ENCODE peak calls at places on chromosomes 7 and 10, in seven cellular contexts. V is WTC11, S is HFFc6, B is transverse colon, L is right atrium auricular region, O is colonic mucosa, X is psoas muscle. W is an unnamed sample.

GRCh38 chr7:153381275-153382119 is 621.9 kb downstream of the ACTR3B start:
- DNase-seq in V (peak), S (no peak), B (peak), L (peak), O (no peak), X (peak), W (no peak)

GRCh38 chr7:11931306-11931705 is 99.3 kb upstream of the THSD7A start:
- DNase-seq in V (no peak), S (no peak), B (no peak), L (no peak), O (no peak), X (no peak), W (no peak)

GRCh38 chr10:13268310-13268709 is 31.6 kb downstream of the PHYH start:
- DNase-seq in V (no peak), S (no peak), B (no peak), L (no peak), O (no peak), X (no peak), W (no peak)

GRCh38 chr10:42975005-42975493 is 101.8 kb upstream of the RET start:
- DNase-seq in V (peak), S (no peak), B (no peak), L (no peak), O (no peak), X (peak), W (no peak)

GRCh38 chr7:90320801-90321494 is at the start of gene FAM237B:
- DNase-seq in V (peak), S (no peak), B (no peak), L (no peak), O (no peak), X (no peak), W (no peak)

GRCh38 chr10:66822801-66823200 is 103.0 kb upstream of the LRRTM3 start:
- DNase-seq in V (peak), S (no peak), B (peak), L (no peak), O (peak), X (no peak), W (no peak)

GRCh38 chr7:40644454-40645188 is 509.8 kb downstream of the SUGCT start:
- DNase-seq in V (no peak), S (no peak), B (no peak), L (no peak), O (no peak), X (no peak), W (no peak)

GRCh38 chr10:78222096-78222790 is 188.6 kb downstream of the RPS24 start:
- DNase-seq in V (no peak), S (no peak), B (no peak), L (no peak), O (no peak), X (no peak), W (no peak)

GRCh38 chr7:136134503-136134902 is 157.3 kb upstream of the MTPN start:
- DNase-seq in V (no peak), S (no peak), B (no peak), L (no peak), O (no peak), X (no peak), W (peak)

GRCh38 chr7:18040196-18040595 is 12.6 kb upstream of the PRPS1L1 start:
- DNase-seq in V (no peak), S (peak), B (no peak), L (no peak), O (no peak), X (no peak), W (no peak)

GRCh38 chr7:134527979-134528371 is 608 bp downstream of the AKR1B10 start:
- DNase-seq in V (no peak), S (peak), B (no peak), L (no peak), O (no peak), X (peak), W (no peak)

GRCh38 chr10:32104181-32104580 is 48.0 kb upstream of the KIF5B start:
- DNase-seq in V (no peak), S (no peak), B (no peak), L (no peak), O (no peak), X (no peak), W (no peak)

GRCh38 chr7:130141161-130141857 is 63.9 kb downstream of the TMEM209 start:
- DNase-seq in V (peak), S (peak), B (peak), L (peak), O (peak), X (peak), W (no peak)

GRCh38 chr10:12346707-12347106 is 2.6 kb upstream of the CAMK1D start:
- DNase-seq in V (no peak), S (no peak), B (no peak), L (no peak), O (no peak), X (no peak), W (no peak)

GRCh38 chr7:139034336-139034735 is 1.5 kb downstream of the ZC3HAV1L start:
- DNase-seq in V (no peak), S (peak), B (no peak), L (no peak), O (no peak), X (no peak), W (no peak)

GRCh38 chr10:34985146-34985545 is 105.0 kb downstream of the CUL2 start:
- DNase-seq in V (no peak), S (no peak), B (no peak), L (no peak), O (no peak), X (no peak), W (no peak)

GRCh38 chr7:114502454-114503254 is 88.0 kb downstream of the FOXP2 start:
- DNase-seq in V (no peak), S (no peak), B (no peak), L (no peak), O (peak), X (no peak), W (no peak)

GRCh38 chr7:114986805-114987204 is 64.9 kb downstream of the MDFIC start:
- DNase-seq in V (no peak), S (peak), B (no peak), L (no peak), O (no peak), X (no peak), W (no peak)

GRCh38 chr10:60760711-60761210 is 17.5 kb upstream of the CDK1 start:
- DNase-seq in V (no peak), S (no peak), B (no peak), L (no peak), O (no peak), X (no peak), W (no peak)

GRCh38 chr7:155584763-155585531 is 38.6 kb upstream of the CNPY1 start:
- DNase-seq in V (no peak), S (peak), B (peak), L (no peak), O (no peak), X (no peak), W (no peak)

GRCh38 chr7:8922726-8923125 is 489.3 kb downstream of the NXPH1 start:
- DNase-seq in V (no peak), S (no peak), B (no peak), L (no peak), O (no peak), X (no peak), W (no peak)

GRCh38 chr7:36650766-36651310 is 73.5 kb downstream of the AOAH start:
- DNase-seq in V (no peak), S (no peak), B (no peak), L (no peak), O (peak), X (no peak), W (no peak)

GRCh38 chr10:125091891-125092290 is 68.5 kb downstream of the CTBP2 start:
- DNase-seq in V (no peak), S (peak), B (no peak), L (no peak), O (no peak), X (no peak), W (no peak)

GRCh38 chr7:17233643-17234397 is 64.6 kb upstream of the AHR start:
- DNase-seq in V (no peak), S (peak), B (no peak), L (no peak), O (no peak), X (no peak), W (no peak)

GRCh38 chr10:73743905-73744689 is at the start of gene SEC24C:
- DNase-seq in V (peak), S (peak), B (peak), L (peak), O (peak), X (peak), W (peak)

GRCh38 chr7:23467731-23468720 is 2.3 kb downstream of the IGF2BP3 start:
- DNase-seq in V (peak), S (peak), B (peak), L (no peak), O (no peak), X (no peak), W (peak)

GRCh38 chr10:57694956-57695605 is 572.6 kb downstream of the IPMK start:
- DNase-seq in V (no peak), S (peak), B (no peak), L (no peak), O (no peak), X (no peak), W (no peak)

GRCh38 chr7:30505174-30505697 is 607 bp upstream of the GGCT start:
- DNase-seq in V (no peak), S (no peak), B (no peak), L (no peak), O (no peak), X (no peak), W (no peak)

GRCh38 chr7:15081891-15082290 is 179.3 kb upstream of the DGKB start:
- DNase-seq in V (no peak), S (no peak), B (no peak), L (no peak), O (no peak), X (no peak), W (no peak)

GRCh38 chr7:139683137-139683871 is 94.5 kb downstream of the HIPK2 start:
- DNase-seq in V (no peak), S (peak), B (peak), L (no peak), O (no peak), X (peak), W (no peak)

GRCh38 chr10:76080991-76081390 is 649.6 kb downstream of the LRMDA start:
- DNase-seq in V (no peak), S (peak), B (no peak), L (no peak), O (no peak), X (no peak), W (no peak)

GRCh38 chr7:157278791-157279678 is 57.8 kb upstream of the DNAJB6 start:
- DNase-seq in V (peak), S (no peak), B (peak), L (peak), O (peak), X (peak), W (peak)

GRCh38 chr7:32846630-32847225 is 44.8 kb downstream of the KBTBD2 start:
- DNase-seq in V (peak), S (peak), B (peak), L (peak), O (peak), X (peak), W (peak)

GRCh38 chr7:30091431-30092386 is 43.1 kb upstream of the MTURN start:
- DNase-seq in V (no peak), S (peak), B (no peak), L (no peak), O (no peak), X (no peak), W (no peak)

GRCh38 chr10:16583382-16583781 is 61.7 kb upstream of the C1QL3 start:
- DNase-seq in V (no peak), S (no peak), B (no peak), L (no peak), O (no peak), X (no peak), W (no peak)

DNA sequence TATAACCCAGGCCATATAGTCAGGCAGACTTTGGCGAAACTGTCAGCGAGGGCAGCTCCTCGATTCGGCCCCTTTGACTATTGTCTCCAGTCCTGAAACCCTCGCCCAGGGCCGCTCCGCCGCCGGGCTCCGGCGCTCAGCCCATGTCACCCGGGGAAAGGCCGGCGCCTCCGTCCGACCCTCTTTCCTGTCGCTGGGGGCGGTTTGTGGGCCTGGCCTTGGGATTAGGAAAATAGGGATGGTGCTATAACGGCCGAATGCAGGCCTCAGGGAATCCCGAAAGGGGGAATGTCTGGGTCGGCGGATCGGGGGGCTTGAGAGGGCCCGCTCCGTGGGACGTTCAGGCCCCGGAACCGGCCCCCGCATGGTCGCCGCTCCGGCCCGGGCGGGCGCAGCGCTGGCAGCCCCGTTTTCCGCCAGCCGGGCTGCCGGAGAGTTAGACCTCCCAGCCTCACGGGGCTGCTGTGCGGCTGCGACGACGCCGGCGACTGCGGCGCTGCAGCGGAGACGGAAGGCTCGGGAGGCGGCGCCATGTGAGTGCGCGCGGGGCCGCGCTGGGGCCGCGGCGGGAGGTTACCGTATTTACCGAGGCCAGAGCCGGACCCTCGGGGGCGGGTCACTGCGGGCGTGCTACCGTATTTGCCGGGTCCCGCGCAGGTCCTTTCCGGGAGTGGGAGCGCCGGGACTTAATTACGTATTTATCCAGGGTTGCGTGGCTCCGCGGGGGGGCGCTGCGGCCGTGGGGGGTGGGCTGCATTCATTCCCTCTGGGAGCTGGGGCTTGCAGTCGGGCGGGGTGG is 25.9 kb downstream of the ZNF775 start:
- DNase-seq in V (peak), S (peak), B (peak), L (peak), O (peak), X (peak), W (peak)
- TF ChIP-seq CTCF in V (no peak), S (peak), B (no peak), L (no peak), O (no peak), X (no peak), W (peak)

GRCh38 chr7:74655785-74656420 is 1.6 kb upstream of the GTF2I start:
- DNase-seq in V (no peak), S (no peak), B (no peak), L (no peak), O (no peak), X (no peak), W (no peak)
- TF ChIP-seq CTCF in V (no peak), S (no peak), B (no peak), L (no peak), O (no peak), X (no peak), W (no peak)

GRCh38 chr7:141742229-141742628 is 4.1 kb downstream of the SSBP1 start:
- DNase-seq in V (no peak), S (no peak), B (no peak), L (no peak), O (no peak), X (no peak), W (no peak)

GRCh38 chr7:141739250-141739649 is 1.1 kb downstream of the SSBP1 start:
- DNase-seq in V (no peak), S (no peak), B (no peak), L (no peak), O (no peak), X (no peak), W (no peak)

GRCh38 chr7:141737836-141738591 is at the start of gene SSBP1:
- DNase-seq in V (peak), S (peak), B (peak), L (peak), O (peak), X (peak), W (peak)

GRCh38 chr7:141737118-141737835 is 881 bp upstream of the SSBP1 start:
- DNase-seq in V (no peak), S (no peak), B (peak), L (no peak), O (peak), X (no peak), W (peak)

DNA sequence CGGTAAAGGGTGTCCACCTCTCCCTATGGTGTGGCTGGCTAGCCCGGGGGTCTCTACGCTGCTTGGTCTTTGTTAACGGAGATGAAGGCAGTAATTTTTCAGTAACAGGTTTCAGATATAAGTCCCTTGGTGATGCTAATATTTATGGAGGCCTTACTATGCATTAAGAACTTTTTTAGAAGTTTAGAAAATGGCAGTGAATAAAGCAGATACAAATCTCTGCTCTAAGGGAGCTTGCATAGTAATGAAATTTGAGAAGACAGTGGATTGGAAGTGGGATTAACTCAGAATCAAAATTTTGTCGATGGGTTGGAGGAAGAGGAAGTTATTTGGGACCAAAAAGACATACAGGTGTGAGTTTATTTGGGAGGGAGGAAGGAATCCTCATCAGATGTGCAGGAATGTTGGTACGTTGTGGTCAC is 445 bp downstream of the SSBP1 start:
- DNase-seq in V (no peak), S (no peak), B (no peak), L (no peak), O (no peak), X (no peak), W (no peak)
- TF ChIP-seq CTCF in V (no peak), S (no peak), B (no peak), L (no peak), O (no peak), X (no peak), W (no peak)

GRCh38 chr10:132223611-132224342 is 37.0 kb downstream of the DPYSL4 start:
- DNase-seq in V (no peak), S (no peak), B (no peak), L (no peak), O (no peak), X (no peak), W (no peak)

GRCh38 chr10:132220061-132220460 is 33.3 kb downstream of the DPYSL4 start:
- DNase-seq in V (no peak), S (no peak), B (no peak), L (no peak), O (no peak), X (no peak), W (no peak)

GRCh38 chr10:132223156-132223590 is 36.4 kb downstream of the DPYSL4 start:
- DNase-seq in V (peak), S (peak), B (peak), L (peak), O (peak), X (peak), W (peak)

GRCh38 chr10:132222726-132223125 is 36.0 kb downstream of the DPYSL4 start:
- DNase-seq in V (no peak), S (no peak), B (no peak), L (no peak), O (no peak), X (no peak), W (no peak)

DNA sequence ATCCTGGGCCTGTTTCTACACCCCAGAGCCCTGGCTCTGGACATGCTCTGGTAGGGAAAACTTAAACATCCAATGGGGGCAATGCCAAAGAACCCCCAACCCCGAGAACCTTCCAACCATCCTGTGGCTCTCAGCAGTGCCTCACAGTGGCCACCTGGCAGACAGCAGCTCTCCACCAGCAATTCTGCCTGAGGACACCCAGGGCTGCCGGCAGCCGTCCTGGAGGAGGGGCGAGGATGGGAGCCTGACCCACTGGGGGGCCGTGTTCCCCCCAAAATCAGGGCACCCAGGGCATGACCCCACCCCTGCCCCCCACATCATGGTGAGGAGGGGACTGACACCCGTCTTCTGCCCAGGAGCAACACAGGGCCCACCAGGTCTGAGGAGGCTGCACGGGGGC is 32.7 kb downstream of the DPYSL4 start:
- DNase-seq in V (no peak), S (no peak), B (no peak), L (no peak), O (no peak), X (no peak), W (no peak)
- TF ChIP-seq CTCF in V (no peak), S (peak), B (no peak), L (no peak), O (no peak), X (no peak), W (no peak)

GRCh38 chr10:782751-783648 is 93.5 kb upstream of the DIP2C start:
- DNase-seq in V (peak), S (no peak), B (peak), L (peak), O (peak), X (peak), W (no peak)

GRCh38 chr10:785539-786214 is 96.2 kb upstream of the DIP2C start:
- DNase-seq in V (no peak), S (no peak), B (no peak), L (peak), O (peak), X (peak), W (no peak)

GRCh38 chr10:786666-787512 is 97.4 kb upstream of the DIP2C start:
- DNase-seq in V (no peak), S (no peak), B (no peak), L (peak), O (peak), X (peak), W (no peak)

GRCh38 chr10:784377-784758 is 94.9 kb upstream of the DIP2C start:
- DNase-seq in V (peak), S (no peak), B (peak), L (no peak), O (peak), X (peak), W (peak)

DNA sequence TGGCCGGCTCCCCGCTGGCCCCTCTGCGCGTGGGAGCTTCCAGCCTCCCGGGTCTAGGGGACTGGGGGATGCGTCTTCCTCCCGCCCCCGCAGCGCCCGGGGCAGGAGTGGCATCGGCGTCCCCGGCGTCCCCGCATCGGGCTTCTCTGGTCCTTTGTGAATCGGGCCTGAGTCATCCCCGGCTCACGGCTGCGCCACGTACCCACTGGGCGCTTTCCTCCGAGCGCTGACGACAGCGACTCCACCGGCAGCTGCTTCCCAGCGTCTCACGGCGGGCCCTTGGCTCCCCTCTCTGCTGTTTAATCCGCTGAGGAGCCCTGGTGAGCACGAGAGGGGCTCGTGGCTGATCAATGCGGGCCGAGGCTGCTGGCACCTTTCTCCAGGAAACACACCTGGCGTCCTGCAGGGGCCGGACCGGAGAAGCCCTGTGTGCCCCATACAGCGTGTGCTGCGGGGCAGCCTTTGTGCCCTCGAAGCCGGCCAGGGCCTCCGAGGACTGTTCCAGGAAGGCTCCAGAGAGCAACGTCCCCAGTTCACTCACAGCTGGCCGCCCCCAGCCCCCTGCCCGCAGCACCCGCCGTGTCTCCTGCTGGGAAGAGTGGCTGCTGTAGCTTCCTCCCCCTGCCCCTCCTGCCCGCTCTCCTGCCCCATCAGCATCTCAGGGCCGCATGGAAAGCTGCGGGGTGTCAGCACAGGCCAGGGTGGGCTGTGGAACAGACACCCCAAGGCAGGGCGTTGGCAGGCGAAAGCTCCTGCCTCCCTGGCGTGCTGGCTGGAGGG is 95.5 kb upstream of the DIP2C start:
- DNase-seq in V (peak), S (peak), B (peak), L (peak), O (peak), X (peak), W (peak)
- TF ChIP-seq CTCF in V (no peak), S (peak), B (no peak), L (no peak), O (no peak), X (no peak), W (no peak)

W was measured in Caco-2.